ENCODE peak calls at places on chromosomes 4 and X, in four cellular contexts. J is HepG2, M is K562, Q is A549. X is an unnamed sample.

GRCh38 chrX:120781416-120781815 is 94.2 kb downstream of the CT47B1 start:
- DNase-seq in J (no peak), M (no peak), Q (no peak), X (no peak)

GRCh38 chrX:318068-318738 is 393 bp downstream of the GTPBP6 start:
- DNase-seq in J (peak; percentile 98), M (peak; percentile 69), Q (peak; percentile 99), X (peak; percentile 100)

GRCh38 chrX:7254144-7254543 is 106.2 kb upstream of the PUDP start:
- DNase-seq in J (no peak), M (no peak), Q (no peak), X (no peak)

GRCh38 chr4:6902318-6903042 is 7.1 kb upstream of the TBC1D14 start:
- DNase-seq in J (peak; percentile 62), M (no peak), Q (no peak), X (no peak)

GRCh38 chrX:38375888-38376287 is 23.5 kb downstream of the OTC start:
- DNase-seq in J (no peak), M (no peak), Q (peak; percentile 11), X (no peak)

GRCh38 chr4:159400782-159401712 is 298.2 kb downstream of the RAPGEF2 start:
- DNase-seq in J (no peak), M (no peak), Q (no peak), X (no peak)

GRCh38 chr4:43251760-43252317 is 359.3 kb downstream of the GRXCR1 start:
- DNase-seq in J (no peak), M (no peak), Q (no peak), X (no peak)

GRCh38 chr4:155614111-155614762 is 52.4 kb upstream of the GUCY1A1 start:
- DNase-seq in J (no peak), M (no peak), Q (no peak), X (no peak)

GRCh38 chr4:141933978-141934377 is 297.6 kb downstream of the IL15 start:
- DNase-seq in J (no peak), M (peak; percentile 14), Q (no peak), X (no peak)

GRCh38 chr4:96164814-96165351 is 325.0 kb downstream of the PDHA2 start:
- DNase-seq in J (no peak), M (no peak), Q (no peak), X (no peak)

GRCh38 chr4:173443121-173443520 is 44.2 kb upstream of the SCRG1 start:
- DNase-seq in J (no peak), M (no peak), Q (no peak), X (no peak)

GRCh38 chrX:71859637-71860036 is 51.0 kb upstream of the NHSL2 start:
- DNase-seq in J (peak; percentile 12), M (no peak), Q (peak; percentile 43), X (no peak)

GRCh38 chrX:10175317-10175871 is 18.6 kb downstream of the CLCN4 start:
- DNase-seq in J (no peak), M (no peak), Q (no peak), X (no peak)

GRCh38 chrX:55030490-55031285 is at the start of gene ALAS2:
- DNase-seq in J (no peak), M (no peak), Q (no peak), X (no peak)

GRCh38 chrX:80812176-80812575 is 2.5 kb upstream of the BRWD3 start:
- DNase-seq in J (peak; percentile 18), M (no peak), Q (peak; percentile 51), X (peak; percentile 40)

GRCh38 chr4:158869761-158870160 is 100.9 kb downstream of the FNIP2 start:
- DNase-seq in J (no peak), M (no peak), Q (no peak), X (no peak)

GRCh38 chr4:73704314-73705055 is 35.9 kb upstream of the CXCL8 start:
- DNase-seq in J (peak; percentile 48), M (peak; percentile 28), Q (peak; percentile 91), X (no peak)

GRCh38 chr4:93384897-93385296 is 443.7 kb upstream of the ATOH1 start:
- DNase-seq in J (no peak), M (no peak), Q (peak; percentile 30), X (no peak)

GRCh38 chrX:39451061-39451460 is 646.7 kb downstream of the BCOR start:
- DNase-seq in J (no peak), M (no peak), Q (no peak), X (no peak)

GRCh38 chrX:31508338-31508737 is 436.5 kb upstream of the FTHL17 start:
- DNase-seq in J (peak; percentile 8), M (no peak), Q (no peak), X (no peak)

GRCh38 chr4:3373468-3373867 is 68.3 kb upstream of the HGFAC start:
- DNase-seq in J (no peak), M (no peak), Q (no peak), X (no peak)
- TF ChIP-seq MAX in J (no peak), M (no peak), Q (no peak), X (no peak)

DNA sequence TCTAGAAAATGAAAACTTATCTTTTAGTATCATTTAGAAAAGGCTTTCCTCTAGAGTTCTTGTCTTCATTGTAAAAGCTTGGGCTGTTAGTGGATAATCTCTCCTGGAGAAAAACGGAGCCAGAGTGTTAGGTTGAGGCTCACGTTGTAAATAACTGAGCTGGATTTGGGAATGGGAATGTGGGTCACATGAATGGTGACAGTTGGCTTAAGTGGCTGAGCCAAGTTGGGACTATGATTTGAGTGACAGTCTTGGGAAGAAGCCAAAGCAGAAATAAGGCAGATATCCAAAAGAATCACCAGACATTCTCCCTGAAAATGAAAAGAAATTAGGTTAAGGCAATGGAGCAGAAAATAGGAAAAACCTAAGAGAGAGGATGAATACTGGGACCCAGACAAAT is 33.6 kb upstream of the PDGFC start:
- DNase-seq in J (no peak), M (no peak), Q (no peak), X (no peak)
- TF ChIP-seq HMGXB4 in J (no peak), M (no peak), Q (no peak), X (no peak)

GRCh38 chrX:23704673-23705206 is 37.4 kb downstream of the PRDX4 start:
- DNase-seq in J (no peak), M (no peak), Q (no peak), X (no peak)

GRCh38 chrX:23694606-23695005 is 27.3 kb downstream of the PRDX4 start:
- DNase-seq in J (peak; percentile 39), M (peak; percentile 47), Q (peak; percentile 77), X (peak; percentile 18)

GRCh38 chrX:23705235-23705634 is 37.8 kb downstream of the ACOT9 start:
- DNase-seq in J (no peak), M (no peak), Q (no peak), X (no peak)

GRCh38 chrX:23699636-23700194 is 32.4 kb downstream of the PRDX4 start:
- DNase-seq in J (no peak), M (peak; percentile 64), Q (no peak), X (peak; percentile 37)
- TF ChIP-seq MAX in J (no peak), M (no peak), Q (no peak), X (no peak)

DNA sequence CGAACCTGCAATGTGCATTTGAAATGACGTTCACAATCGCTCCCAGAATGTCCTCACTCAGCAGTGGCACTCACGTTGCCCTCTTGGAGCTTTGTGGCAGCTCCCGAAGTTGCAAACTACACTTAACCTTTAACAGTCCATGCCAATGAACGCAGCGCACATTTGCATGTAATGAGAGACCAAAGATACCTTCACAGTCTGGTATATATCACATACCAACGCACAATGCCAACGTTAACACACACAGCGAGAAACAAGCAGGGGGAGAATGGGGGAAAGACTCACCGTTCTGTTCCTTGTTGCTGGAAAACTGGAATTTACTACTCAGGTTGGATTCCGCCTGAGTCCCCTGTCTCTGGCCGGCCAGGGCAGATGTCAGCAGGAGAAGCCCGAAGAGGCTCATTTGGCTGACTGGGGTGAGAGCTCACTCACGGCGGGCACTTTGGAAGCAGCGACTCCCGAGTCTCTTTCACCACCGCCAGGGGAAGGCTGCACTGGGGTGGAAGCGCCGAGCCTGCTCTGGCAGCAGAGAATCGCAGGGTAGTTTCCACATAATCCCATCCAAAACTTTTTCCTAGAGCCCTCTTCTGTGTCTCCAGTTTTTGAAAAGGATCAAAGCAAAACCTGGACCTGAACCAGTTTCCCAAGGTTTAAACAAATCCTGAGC is 965 bp downstream of the PDGFC start:
- DNase-seq in J (peak; percentile 61), M (no peak), Q (peak; percentile 53), X (peak; percentile 63)
- TF ChIP-seq HMGXB4 in J (peak; percentile 22), M (no peak), Q (no peak), X (no peak)

DNA sequence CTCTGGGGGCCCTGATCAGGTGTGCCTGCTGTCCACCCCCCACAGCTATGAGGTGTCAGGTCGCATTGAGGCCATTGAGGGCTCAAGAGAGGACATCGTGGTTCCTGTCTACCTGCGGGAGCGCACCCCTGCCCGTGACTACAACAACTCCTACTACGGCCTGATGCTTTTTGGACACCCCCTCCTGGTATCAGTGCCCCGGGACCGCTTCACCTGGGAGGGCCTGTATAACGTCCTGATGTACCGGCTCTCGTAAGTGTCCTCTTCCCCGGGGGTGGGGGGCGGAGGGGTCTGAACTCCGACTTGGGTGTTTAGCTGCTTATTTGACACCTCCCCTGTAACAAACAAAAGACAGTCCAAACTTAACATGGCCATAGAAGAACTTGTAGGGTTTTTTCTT is 10.5 kb downstream of the USP11 start:
- DNase-seq in J (no peak), M (no peak), Q (no peak), X (no peak)
- TF ChIP-seq MAX in J (no peak), M (no peak), Q (no peak), X (no peak)

GRCh38 chrX:13825178-13825762 is 8.4 kb upstream of the GPM6B start:
- DNase-seq in J (no peak), M (no peak), Q (no peak), X (no peak)
- TF ChIP-seq HMGXB4 in J (no peak), M (no peak), Q (no peak), X (no peak)

X was measured in WTC11.